ENCODE peak calls at places on chromosomes 4 and X, in four cellular contexts. F is IMR-90, U is mesendoderm, E is H1. P is an unnamed sample.

GRCh38 chr4:140052050-140052449 is 101.9 kb downstream of the MAML3 start:
- DNase-seq in F (peak; percentile 51), U (peak; percentile 52), E (no peak), P (no peak)

GRCh38 chr4:114626202-114626601 is 27.6 kb downstream of the UGT8 start:
- DNase-seq in F (no peak), U (no peak), E (no peak), P (no peak)

GRCh38 chrX:111098874-111099273 is 2.9 kb downstream of the PAK3 start:
- DNase-seq in F (peak; percentile 11), U (peak; percentile 67), E (no peak), P (peak; percentile 87)

GRCh38 chrX:72050011-72050410 is 81.7 kb downstream of the RTL5 start:
- DNase-seq in F (no peak), U (no peak), E (no peak), P (no peak)

GRCh38 chr4:148225639-148226038 is 216.6 kb downstream of the NR3C2 start:
- DNase-seq in F (peak; percentile 2), U (no peak), E (no peak), P (no peak)

GRCh38 chrX:455199-455598 is 68.5 kb upstream of the PPP2R3B start:
- DNase-seq in F (no peak), U (no peak), E (no peak), P (no peak)

GRCh38 chr4:53474178-53474577 is 96.7 kb downstream of the FIP1L1 start:
- DNase-seq in F (no peak), U (no peak), E (no peak), P (no peak)

GRCh38 chr4:1035510-1035909 is 24.1 kb downstream of the FGFRL1 start:
- DNase-seq in F (no peak), U (no peak), E (no peak), P (no peak)

GRCh38 chr4:83011779-83012630 is 1.4 kb upstream of the LIN54 start:
- DNase-seq in F (peak; percentile 24), U (peak; percentile 44), E (no peak), P (peak; percentile 34)

GRCh38 chrX:17355976-17356375 is 19.0 kb upstream of the NHS start:
- DNase-seq in F (no peak), U (peak; percentile 24), E (no peak), P (peak; percentile 32)

GRCh38 chrX:126733874-126734273 is 85.7 kb upstream of the PRR32 start:
- DNase-seq in F (no peak), U (no peak), E (no peak), P (no peak)

GRCh38 chrX:143437439-143437838 is 79.8 kb downstream of the SPANXN3 start:
- DNase-seq in F (no peak), U (peak; percentile 33), E (no peak), P (no peak)

GRCh38 chr4:113744667-113745241 is 16.8 kb downstream of the CAMK2D start:
- DNase-seq in F (no peak), U (peak; percentile 73), E (no peak), P (no peak)

GRCh38 chrX:68696267-68696666 is 48.8 kb downstream of the STARD8 start:
- DNase-seq in F (no peak), U (no peak), E (no peak), P (no peak)

GRCh38 chr4:52837716-52838558 is 24.2 kb upstream of the RASL11B start:
- DNase-seq in F (peak; percentile 66), U (peak; percentile 93), E (no peak), P (no peak)

GRCh38 chr4:76993787-76994641 is 44.5 kb downstream of the SEPTIN11 start:
- DNase-seq in F (no peak), U (no peak), E (no peak), P (no peak)

GRCh38 chrX:37757082-37757481 is 22.8 kb upstream of the CYBB start:
- DNase-seq in F (no peak), U (no peak), E (no peak), P (no peak)

GRCh38 chrX:68721991-68722860 is 74.8 kb downstream of the STARD8 start:
- DNase-seq in F (no peak), U (no peak), E (no peak), P (no peak)

GRCh38 chr4:84218002-84218401 is 281.1 kb downstream of the NKX6-1 start:
- DNase-seq in F (no peak), U (peak; percentile 7), E (peak; percentile 13), P (peak; percentile 37)

GRCh38 chr4:94396984-94397383 is 54.3 kb upstream of the HPGDS start:
- DNase-seq in F (no peak), U (no peak), E (no peak), P (no peak)

GRCh38 chrX:69257504-69258127 is 92.4 kb upstream of the PJA1 start:
- DNase-seq in F (no peak), U (no peak), E (no peak), P (no peak)

GRCh38 chr4:143728171-143728570 is 27.7 kb upstream of the FREM3 start:
- DNase-seq in F (peak; percentile 0), U (no peak), E (no peak), P (no peak)

GRCh38 chr4:37524267-37524666 is 161.9 kb downstream of the RELL1 start:
- DNase-seq in F (no peak), U (peak; percentile 42), E (no peak), P (no peak)

GRCh38 chr4:14646831-14647230 is 355.4 kb upstream of the CPEB2 start:
- DNase-seq in F (no peak), U (no peak), E (no peak), P (no peak)

GRCh38 chr4:105060628-105061027 is 86.0 kb upstream of the TET2 start:
- DNase-seq in F (peak; percentile 31), U (peak; percentile 12), E (no peak), P (no peak)

GRCh38 chr4:170978990-170979389 is 834.2 kb upstream of the GALNTL6 start:
- DNase-seq in F (no peak), U (peak; percentile 9), E (no peak), P (peak; percentile 33)

GRCh38 chr4:90950385-90950841 is 823.2 kb downstream of the CCSER1 start:
- DNase-seq in F (no peak), U (peak; percentile 87), E (no peak), P (no peak)

GRCh38 chr4:20592666-20593065 is 107.6 kb upstream of the PACRGL start:
- DNase-seq in F (peak; percentile 65), U (no peak), E (no peak), P (no peak)

GRCh38 chr4:165803005-165803404 is 70.0 kb upstream of the TLL1 start:
- DNase-seq in F (no peak), U (no peak), E (no peak), P (no peak)

GRCh38 chr4:165802452-165802851 is 70.6 kb upstream of the TLL1 start:
- DNase-seq in F (no peak), U (no peak), E (no peak), P (no peak)

GRCh38 chr4:165805406-165805805 is 67.6 kb upstream of the TLL1 start:
- DNase-seq in F (no peak), U (no peak), E (no peak), P (no peak)

GRCh38 chr4:165810726-165811125 is 62.3 kb upstream of the TLL1 start:
- DNase-seq in F (no peak), U (no peak), E (no peak), P (no peak)

GRCh38 chr4:165806613-165807012 is 66.4 kb upstream of the TLL1 start:
- DNase-seq in F (no peak), U (no peak), E (no peak), P (no peak)
- H4K5ac ChIP-seq in F (no peak overlapping the region), U (no peak overlapping the region), E (no peak overlapping the region), P (no peak overlapping the region)

GRCh38 chr4:121818215-121818614 is 5.5 kb downstream of the CCNA2 start:
- DNase-seq in F (no peak), U (no peak), E (no peak), P (no peak)

GRCh38 chr4:121814756-121815155 is 8.9 kb downstream of the CCNA2 start:
- DNase-seq in F (peak; percentile 60), U (no peak), E (no peak), P (no peak)

GRCh38 chr4:121817701-121818100 is 6.0 kb downstream of the CCNA2 start:
- DNase-seq in F (no peak), U (no peak), E (no peak), P (no peak)

GRCh38 chr4:121819216-121819980 is 4.3 kb downstream of the CCNA2 start:
- DNase-seq in F (no peak), U (no peak), E (no peak), P (no peak)

DNA sequence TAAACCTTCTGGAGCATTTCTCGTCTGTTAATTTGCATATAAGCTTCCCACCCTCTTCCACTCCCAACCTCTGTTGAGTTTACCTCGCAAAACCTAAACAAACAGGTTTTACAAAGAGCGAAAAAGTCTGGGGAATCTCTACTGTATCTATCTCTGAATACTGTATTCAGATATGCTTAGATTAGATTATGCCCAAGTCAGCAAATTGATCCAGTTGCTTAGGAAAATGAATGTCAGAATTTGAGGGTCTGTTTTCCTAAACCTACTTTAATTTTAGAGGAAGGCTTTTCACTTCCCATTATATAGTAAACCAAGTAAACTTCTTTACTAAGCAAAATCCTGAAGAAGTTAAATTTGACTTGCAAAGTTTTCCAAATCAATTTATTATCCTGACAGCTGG is 6.7 kb downstream of the CCNA2 start:
- DNase-seq in F (no peak), U (no peak), E (no peak), P (no peak)
- H3K4me1 ChIP-seq in F (peaks cover 4% of the 10 kb centered on the region), U (no peaks in the 10 kb centered on the region), E (no peaks in the 10 kb centered on the region), P (no peaks in the 10 kb centered on the region)

GRCh38 chr4:184466634-184467033 is 7.7 kb downstream of the IRF2 start:
- DNase-seq in F (no peak), U (no peak), E (no peak), P (no peak)
- H4K5ac ChIP-seq in F (peak overlapping the region; percentile 35), U (no peak overlapping the region), E (no peak overlapping the region), P (no peak overlapping the region)

GRCh38 chr4:2409381-2409783 is 9.1 kb downstream of the ZFYVE28 start:
- DNase-seq in F (no peak), U (no peak), E (no peak), P (no peak)

GRCh38 chr4:2408976-2409375 is 9.5 kb downstream of the ZFYVE28 start:
- DNase-seq in F (no peak), U (no peak), E (no peak), P (no peak)

GRCh38 chr4:2406920-2407319 is 11.5 kb downstream of the ZFYVE28 start:
- DNase-seq in F (no peak), U (no peak), E (no peak), P (no peak)

GRCh38 chr4:2407991-2408342 is 10.5 kb downstream of the ZFYVE28 start:
- DNase-seq in F (no peak), U (no peak), E (no peak), P (no peak)

GRCh38 chr4:2408401-2408958 is 10.0 kb downstream of the ZFYVE28 start:
- DNase-seq in F (no peak), U (no peak), E (no peak), P (peak; percentile 88)
- H3K4me1 ChIP-seq in F (peaks cover 11% of the 10 kb centered on the region), U (peaks cover 2% of the 10 kb centered on the region), E (peaks cover 14% of the 10 kb centered on the region), P (peaks cover 1% of the 10 kb centered on the region)

GRCh38 chr4:121339307-121339706 is 41.5 kb downstream of the QRFPR start:
- DNase-seq in F (no peak), U (no peak), E (no peak), P (no peak)
- H4K5ac ChIP-seq in F (no peak overlapping the region), U (no peak overlapping the region), E (no peak overlapping the region), P (no peak overlapping the region)

GRCh38 chr4:154152546-154152945 is 339.1 kb downstream of the DCHS2 start:
- DNase-seq in F (no peak), U (no peak), E (no peak), P (no peak)
- H3K4me1 ChIP-seq in F (no peaks in the 10 kb centered on the region), U (no peaks in the 10 kb centered on the region), E (no peaks in the 10 kb centered on the region), P (no peaks in the 10 kb centered on the region)

GRCh38 chr4:101649790-101650450 is 140.6 kb upstream of the BANK1 start:
- DNase-seq in F (no peak), U (no peak), E (no peak), P (no peak)
- H4K5ac ChIP-seq in F (no peak overlapping the region), U (no peak overlapping the region), E (no peak overlapping the region), P (no peak overlapping the region)

GRCh38 chr4:92522371-92522770 is 218.6 kb downstream of the GRID2 start:
- DNase-seq in F (no peak), U (peak; percentile 91), E (no peak), P (no peak)
- H3K4me1 ChIP-seq in F (no peaks in the 10 kb centered on the region), U (peaks cover 7% of the 10 kb centered on the region), E (no peaks in the 10 kb centered on the region), P (peaks cover 16% of the 10 kb centered on the region)